ENCODE peak calls at places on chromosomes 13 and 19, in four cellular contexts. C is spleen, R is uterus, J is body of pancreas. G is an unnamed sample.

GRCh38 chr13:94305463-94305862 is 174.0 kb downstream of the DCT start:
- DNase-seq in C (no peak), J (no peak), R (no peak), G (no peak)

GRCh38 chr13:42994878-42995277 is 2.8 kb upstream of the EPSTI1 start:
- DNase-seq in C (no peak), R (no peak), J (no peak), G (no peak)

GRCh38 chr13:107715496-107715895 is 499.8 kb downstream of the LIG4 start:
- DNase-seq in J (no peak), C (no peak), R (no peak), G (no peak)

GRCh38 chr19:29845576-29846176 is 33.9 kb downstream of the CCNE1 start:
- DNase-seq in R (peak), J (no peak), C (peak), G (peak)

GRCh38 chr19:7415163-7415856 is 66.6 kb downstream of the ARHGEF18 start:
- DNase-seq in J (peak), C (no peak), R (no peak), G (no peak)

GRCh38 chr13:106376411-106377112 is 158.9 kb downstream of the EFNB2 start:
- DNase-seq in C (no peak), J (no peak), R (peak), G (no peak)

GRCh38 chr13:20981370-20982095 is 79.0 kb upstream of the XPO4 start:
- DNase-seq in C (no peak), R (no peak), J (no peak), G (no peak)

GRCh38 chr19:35938282-35939224 is 2.4 kb downstream of the LRFN3 start:
- DNase-seq in J (no peak), R (no peak), C (no peak), G (no peak)

GRCh38 chr19:17475541-17476115 is 5.3 kb downstream of the SLC27A1 start:
- DNase-seq in C (no peak), J (peak), R (no peak), G (peak)

GRCh38 chr19:460877-461609 is at the start of gene SHC2:
- DNase-seq in R (peak), J (peak), C (no peak), G (peak)

GRCh38 chr19:50205681-50206138 is 2.3 kb downstream of the MYH14 start:
- DNase-seq in R (no peak), J (peak), C (no peak), G (peak)

GRCh38 chr19:17726136-17726741 is 7.0 kb downstream of the MAP1S start:
- DNase-seq in R (no peak), J (no peak), C (no peak), G (no peak)

GRCh38 chr13:40069173-40070044 is 413.9 kb downstream of the COG6 start:
- DNase-seq in J (peak), C (peak), R (peak), G (peak)

GRCh38 chr13:41645313-41645712 is 188.0 kb downstream of the RGCC start:
- DNase-seq in J (peak), C (no peak), R (peak), G (no peak)

GRCh38 chr13:79190932-79191331 is 215.1 kb downstream of the RBM26 start:
- DNase-seq in R (no peak), C (no peak), J (no peak), G (no peak)

GRCh38 chr13:111967572-111968201 is 99.3 kb upstream of the SOX1 start:
- DNase-seq in C (no peak), R (no peak), J (no peak), G (no peak)

GRCh38 chr19:44891016-44891882 is at the start of gene TOMM40:
- DNase-seq in J (peak), R (peak), C (peak), G (peak)

GRCh38 chr13:46609726-46610125 is 56.8 kb downstream of the LRCH1 start:
- DNase-seq in C (no peak), J (no peak), R (no peak), G (no peak)

GRCh38 chr19:45494261-45494916 is 2.5 kb downstream of the RTN2 start:
- DNase-seq in C (no peak), J (no peak), R (no peak), G (no peak)

GRCh38 chr19:3098515-3099346 is 4.6 kb downstream of the GNA11 start:
- DNase-seq in C (peak), J (peak), R (no peak), G (peak)

GRCh38 chr19:19111967-19112580 is 26.2 kb downstream of the TMEM161A start:
- DNase-seq in C (no peak), J (no peak), R (no peak), G (no peak)
- TF ChIP-seq POLR2A in C (no peak), J (no peak), R (no peak), G (no peak)

DNA sequence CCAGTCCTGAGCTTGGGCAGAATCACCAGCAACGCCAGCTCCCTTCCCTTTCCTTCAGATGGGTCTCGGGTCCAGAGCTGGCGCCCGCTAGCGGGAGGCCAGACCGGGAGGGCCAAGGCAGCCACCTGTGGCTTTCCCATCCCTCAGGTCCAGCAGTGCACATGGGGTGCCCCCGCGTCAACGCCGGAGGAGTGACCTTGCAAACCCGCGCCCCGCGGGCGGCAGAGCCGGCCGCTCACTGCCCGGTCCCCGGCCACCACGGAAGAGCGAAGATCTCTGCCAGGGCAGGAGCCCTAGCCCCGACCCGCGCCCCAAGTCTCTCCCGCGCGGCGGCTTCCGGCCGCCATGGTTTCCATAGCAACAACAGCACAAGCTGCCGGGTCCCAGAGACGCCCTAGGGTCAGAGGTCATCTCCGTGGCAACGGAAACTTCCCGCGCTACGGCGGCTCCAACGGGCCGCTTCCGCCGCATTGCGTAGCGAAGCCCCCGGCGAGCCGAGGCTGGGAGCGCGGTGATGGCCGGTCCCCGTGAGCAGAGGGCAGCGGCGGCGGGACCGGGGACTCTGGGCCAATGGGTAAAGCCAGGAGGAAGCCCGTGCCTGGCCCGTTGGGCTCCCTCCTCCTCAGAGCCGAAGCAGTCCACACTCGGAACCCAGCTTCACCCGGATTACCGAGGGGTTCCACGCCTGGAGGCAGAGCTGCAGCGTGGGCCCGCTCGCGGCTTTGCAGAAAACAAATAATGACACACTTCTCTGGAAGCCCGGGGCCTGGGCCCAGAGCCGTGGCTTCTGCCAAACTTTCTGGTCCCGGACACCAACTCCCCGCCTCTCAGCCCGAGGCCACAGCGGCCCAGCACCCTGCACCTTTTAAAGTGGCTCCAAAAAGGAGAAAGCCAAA is 7.4 kb downstream of the FGF14 start:
- DNase-seq in J (peak), R (peak), C (peak), G (peak)
- TF ChIP-seq POLR2A in J (peak), R (peak), C (no peak), G (peak)

DNA sequence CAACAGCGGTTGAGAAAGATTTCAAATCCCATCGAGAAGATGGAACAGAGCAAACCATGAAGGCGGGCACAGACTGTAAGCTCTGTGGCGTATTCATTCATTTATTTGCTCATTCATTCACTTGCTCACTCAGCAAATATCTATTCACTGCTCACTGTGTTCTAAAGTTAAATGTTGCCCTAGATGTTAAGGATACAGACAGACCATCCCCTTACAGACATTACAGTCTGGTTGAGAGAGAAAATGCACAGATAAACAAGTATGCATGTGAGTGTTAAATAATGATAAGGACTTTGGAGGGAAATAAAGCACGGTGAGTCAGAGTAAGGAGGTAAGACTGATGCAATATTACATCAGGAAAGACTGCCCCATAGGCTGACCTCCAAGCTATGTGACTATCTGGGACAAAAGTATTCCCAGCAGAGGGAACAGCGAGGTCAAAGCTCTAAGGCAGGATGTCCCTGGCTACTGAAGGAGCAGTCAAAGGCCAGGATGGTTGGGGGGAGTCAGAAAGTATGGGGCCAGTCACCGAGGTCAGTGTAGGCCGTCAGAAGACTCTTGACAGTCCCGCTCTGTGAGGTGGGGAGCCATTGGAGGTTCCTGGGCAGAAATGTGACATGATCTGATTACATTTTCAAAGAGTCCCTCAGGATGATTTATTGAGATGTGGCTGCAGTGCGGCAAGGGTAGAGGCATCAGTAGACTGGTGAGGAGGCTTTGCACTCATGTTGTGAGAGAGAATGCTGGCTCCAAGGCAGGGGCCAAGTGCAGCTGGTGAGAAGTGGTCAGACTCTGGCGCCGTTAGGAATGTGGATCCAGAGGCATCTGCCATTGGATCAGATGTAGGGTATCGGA is 37.9 kb downstream of the MBNL2 start:
- DNase-seq in R (no peak), J (no peak), C (no peak), G (no peak)
- TF ChIP-seq POLR2A in R (no peak), J (no peak), C (no peak), G (no peak)

GRCh38 chr19:12784871-12785430 is 6.3 kb upstream of the JUNB start:
- DNase-seq in C (no peak), R (no peak), J (no peak), G (no peak)
- TF ChIP-seq POLR2A in C (no peak), R (no peak), J (no peak), G (no peak)

DNA sequence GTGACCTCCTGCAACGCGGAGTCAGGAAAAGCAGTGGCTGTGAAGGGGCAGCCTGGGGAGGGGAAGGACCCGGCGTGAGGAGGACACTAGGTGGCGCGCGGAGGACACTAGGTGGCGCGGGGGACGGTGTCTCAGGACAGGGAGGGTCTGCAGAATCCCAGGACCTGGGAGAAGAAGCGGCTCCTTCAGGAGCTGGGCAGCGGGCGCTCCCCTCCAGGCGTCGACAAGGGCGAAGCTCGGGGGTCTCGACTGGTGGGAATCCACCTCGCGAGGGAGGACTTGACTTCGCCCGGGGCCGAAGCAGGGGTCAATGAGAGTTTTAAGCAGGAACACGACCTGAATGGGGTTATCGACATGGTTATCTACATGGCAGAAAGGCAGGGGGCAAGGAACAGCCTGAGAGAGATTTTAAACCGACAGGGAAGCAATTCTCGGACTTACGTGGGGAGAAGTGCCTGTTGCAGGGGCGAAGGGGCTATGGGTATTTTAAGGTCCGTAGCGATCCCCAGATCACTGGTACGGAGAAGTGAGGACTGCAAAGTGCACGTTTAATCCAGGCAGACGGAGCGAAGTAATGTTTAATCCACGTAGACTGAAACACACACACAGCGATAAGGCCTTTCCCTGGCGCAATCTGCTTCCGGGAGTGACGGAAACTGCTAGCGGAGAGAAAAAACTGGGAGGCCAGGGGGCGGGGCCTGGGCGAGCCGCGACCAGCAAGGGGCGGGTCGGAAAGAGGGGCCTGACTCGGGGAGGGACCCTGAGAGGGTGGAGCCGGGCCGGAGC is at the start of gene ZNF616:
- DNase-seq in C (peak), J (peak), R (peak), G (peak)
- TF ChIP-seq POLR2A in C (no peak), J (peak), R (peak), G (peak)

G was measured in transverse colon.